ENCODE peak calls at places on chromosomes 7 and 10, in seven cellular contexts. D, P, V, A, R, M and U are unnamed samples.

GRCh38 chr7:77565917-77566316 is 28.8 kb downstream of the PTPN12 start:
- DNase-seq in M (no peak), P (no peak), V (no peak), A (no peak), R (no peak), D (no peak), U (no peak)

GRCh38 chr7:13198741-13199140 is 511.3 kb downstream of the ARL4A start:
- DNase-seq in P (no peak), R (no peak), M (no peak), V (no peak), A (no peak), D (no peak), U (no peak)

GRCh38 chr7:35758421-35758820 is 42.4 kb upstream of the SEPTIN7 start:
- DNase-seq in P (no peak), D (no peak), R (no peak), M (no peak), V (no peak), A (no peak), U (no peak)

GRCh38 chr10:71745659-71746250 is 26.2 kb upstream of the C10orf105 start:
- DNase-seq in P (no peak), V (no peak), D (no peak), R (no peak), M (no peak), A (no peak), U (no peak)

GRCh38 chr7:151046603-151047573 is 1.4 kb upstream of the ASIC3 start:
- DNase-seq in A (no peak), R (no peak), P (no peak), V (no peak), D (no peak), M (no peak), U (no peak)

GRCh38 chr10:69179743-69180524 is at the start of gene SUPV3L1:
- DNase-seq in V (peak), D (peak), R (peak), M (peak), A (peak), P (peak), U (peak)

GRCh38 chr7:158024881-158025280 is 562.7 kb downstream of the PTPRN2 start:
- DNase-seq in R (peak), M (no peak), V (no peak), D (no peak), A (no peak), P (no peak), U (no peak)

GRCh38 chr10:129658673-129659072 is 191.6 kb downstream of the MGMT start:
- DNase-seq in R (no peak), P (no peak), A (no peak), M (no peak), V (no peak), D (no peak), U (no peak)